ENCODE peak calls at places on chromosomes 2 and 18, in six cellular contexts. G is right lobe of liver, K is heart right ventricle, I is IMR-90, R is hepatocyte, L is spleen. M is an unnamed sample.
A peak's percentile ranks its signal among the peaks of the same experiment; 100 is the strongest.

GRCh38 chr18:28120811-28121210 is 56.1 kb downstream of the CDH2 start:
- DNase-seq in K (no peak), L (no peak), R (no peak), G (no peak), I (no peak), M (no peak)

GRCh38 chr2:241002275-241003046 is 4.0 kb downstream of the SNED1 start:
- DNase-seq in G (no peak), I (no peak), R (no peak), K (no peak), L (peak; percentile 24), M (no peak)

GRCh38 chr18:50886914-50887313 is 8.0 kb downstream of the ME2 start:
- DNase-seq in I (no peak), G (no peak), K (no peak), L (no peak), R (no peak), M (no peak)

GRCh38 chr2:95023222-95023597 is 2.3 kb upstream of the MAL start:
- DNase-seq in I (no peak), G (no peak), R (no peak), L (no peak), K (no peak), M (no peak)

GRCh38 chr2:113842919-113843736 is 46.8 kb upstream of the ACTR3 start:
- DNase-seq in K (no peak), G (no peak), L (no peak), I (peak; percentile 63), R (no peak), M (peak; percentile 88)

GRCh38 chr18:23730850-23731249 is 41.6 kb downstream of the LAMA3 start:
- DNase-seq in I (no peak), L (no peak), R (no peak), K (no peak), G (no peak), M (no peak)

GRCh38 chr2:9824441-9824840 is 18.8 kb upstream of the TAF1B start:
- DNase-seq in R (no peak), I (no peak), G (no peak), L (no peak), K (no peak), M (no peak)

GRCh38 chr18:57869228-57869627 is 66.1 kb upstream of the ATP8B1 start:
- DNase-seq in L (no peak), R (no peak), K (no peak), G (no peak), I (no peak), M (no peak)

GRCh38 chr2:83900859-83901258 is 558.2 kb downstream of the SUCLG1 start:
- DNase-seq in K (no peak), I (peak; percentile 2), G (no peak), R (peak; percentile 6), L (no peak), M (peak; percentile 91)

GRCh38 chr2:208315081-208315788 is 49.2 kb downstream of the PIKFYVE start:
- DNase-seq in I (peak; percentile 42), L (no peak), G (no peak), K (no peak), R (no peak), M (peak; percentile 13)

GRCh38 chr2:65305899-65306298 is 78.3 kb downstream of the ACTR2 start:
- DNase-seq in K (no peak), L (no peak), I (no peak), R (no peak), G (no peak), M (no peak)

GRCh38 chr18:79875531-79875919 is 75.9 kb downstream of the SLC66A2 start:
- DNase-seq in L (peak; percentile 47), G (no peak), I (no peak), K (no peak), R (no peak), M (no peak)

DNA sequence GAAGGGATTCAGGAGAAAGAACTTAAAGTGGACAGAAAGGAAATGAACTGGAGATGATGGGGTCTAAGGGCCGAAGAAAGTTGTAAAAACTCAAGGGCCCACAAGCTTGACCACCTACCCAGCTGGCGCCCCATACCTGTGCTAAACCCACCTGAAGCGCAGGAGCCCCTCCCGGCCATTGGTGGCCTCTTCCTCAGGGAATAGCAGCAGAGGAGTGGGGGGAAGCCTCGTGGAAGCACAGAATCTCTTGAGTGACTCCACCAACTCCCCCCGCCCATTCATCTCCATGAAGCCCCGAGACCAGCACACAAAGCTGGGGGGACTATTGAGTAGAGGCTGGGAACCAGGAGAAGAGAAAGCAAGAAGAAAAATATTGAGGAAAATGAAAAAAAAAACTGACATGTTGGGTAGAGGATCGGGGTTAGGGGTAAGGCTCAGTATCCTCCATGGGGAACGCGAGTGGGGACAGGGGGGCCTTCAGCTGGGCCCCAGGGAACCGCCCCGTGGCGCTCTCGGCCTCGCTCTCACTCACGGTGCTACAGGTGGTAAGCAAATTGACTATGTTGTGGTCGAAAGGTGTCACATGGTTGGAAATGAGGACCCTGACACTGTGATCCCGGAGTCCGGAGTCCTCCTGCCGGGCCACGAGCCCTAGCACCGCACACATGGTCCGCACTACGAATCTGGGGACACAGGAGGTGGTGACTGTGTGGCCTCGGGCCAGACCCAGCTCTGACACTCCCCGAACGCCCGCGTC is 728 bp downstream of the AUP1 start:
- DNase-seq in I (no peak), K (no peak), G (no peak), L (no peak), R (no peak), M (no peak)
- TF ChIP-seq CTCF in I (no peak), K (no peak), G (no peak), L (no peak), R (no peak), M (no peak)

DNA sequence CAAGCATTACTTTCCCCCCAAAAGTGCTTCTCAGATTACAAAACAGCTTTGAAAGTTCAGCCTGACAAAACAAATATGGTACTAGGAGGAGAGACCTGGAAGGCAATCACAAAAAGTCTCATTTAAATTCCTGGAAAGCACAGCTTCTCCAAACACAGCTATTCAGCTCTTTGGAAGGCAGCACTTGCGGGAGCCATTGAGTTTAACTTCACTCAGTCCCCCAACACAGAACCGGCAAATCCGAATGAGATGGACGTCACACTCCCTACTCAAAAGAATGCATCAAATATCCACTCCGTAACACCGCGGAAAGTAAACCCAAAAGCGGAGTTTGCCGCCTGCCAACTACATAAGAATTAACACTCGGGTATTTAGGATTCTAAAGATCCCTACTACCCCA is 641 bp downstream of the ST6GAL2 start:
- DNase-seq in L (no peak), G (no peak), R (no peak), K (no peak), I (no peak), M (no peak)
- H3K4me3 ChIP-seq in L (no peak overlapping the region), G (peak overlapping the region; percentile 28), R (peak overlapping the region; percentile 83), K (peak overlapping the region; percentile 47), I (no peak overlapping the region), M (no peak overlapping the region)

GRCh38 chr2:169808211-169808610 is 9.5 kb downstream of the SSB start:
- DNase-seq in I (peak; percentile 77), K (no peak), G (no peak), R (no peak), L (no peak), M (no peak)
- H3K36me3 ChIP-seq in I (peaks cover 41% of the 10 kb centered on the region), K (peaks cover 95% of the 10 kb centered on the region), G (peaks cover 53% of the 10 kb centered on the region), R (no peaks in the 10 kb centered on the region), L (peaks cover 100% of the 10 kb centered on the region), M (peaks cover 5% of the 10 kb centered on the region)

DNA sequence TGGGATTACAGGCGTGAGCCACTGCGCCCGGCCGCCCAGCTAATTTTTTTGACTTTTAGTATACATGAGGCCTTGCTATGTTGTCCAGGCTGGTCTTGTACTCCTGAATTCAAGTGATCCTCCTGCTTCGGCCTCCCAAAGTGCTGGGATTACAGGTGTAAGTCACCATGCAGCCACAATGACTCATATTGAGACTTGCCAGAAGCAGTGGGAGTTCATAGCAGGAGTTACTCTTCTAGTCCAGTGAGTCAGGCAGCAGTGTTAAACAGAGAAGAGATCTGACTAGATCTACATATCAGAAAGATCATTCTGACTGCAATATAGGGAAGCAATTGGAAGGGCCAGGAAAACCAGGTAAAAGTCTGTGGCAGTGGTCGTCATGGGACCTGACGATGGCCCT is 1.5 kb upstream of the FLACC1 start:
- DNase-seq in R (no peak), I (peak; percentile 92), L (no peak), K (no peak), G (no peak), M (peak; percentile 92)
- TF ChIP-seq CTCF in R (no peak), I (no peak), L (no peak), K (no peak), G (no peak), M (no peak)

GRCh38 chr18:34322365-34323289 is 97.9 kb upstream of the NOL4 start:
- DNase-seq in L (no peak), G (peak; percentile 57), I (peak; percentile 57), R (peak; percentile 86), K (no peak), M (peak; percentile 53)
- H3K4me3 ChIP-seq in L (no peak overlapping the region), G (peak overlapping the region; percentile 19), I (no peak overlapping the region), R (no peak overlapping the region), K (no peak overlapping the region), M (no peak overlapping the region)

GRCh38 chr18:63317982-63318881 is 1.3 kb downstream of the BCL2 start:
- DNase-seq in L (peak; percentile 96), G (peak; percentile 67), I (no peak), R (peak; percentile 61), K (peak; percentile 58), M (peak; percentile 15)

GRCh38 chr18:63314991-63315662 is 4.4 kb downstream of the BCL2 start:
- DNase-seq in R (no peak), I (no peak), K (no peak), L (no peak), G (no peak), M (no peak)

GRCh38 chr18:63317556-63317946 is 2.0 kb downstream of the BCL2 start:
- DNase-seq in G (no peak), R (no peak), L (no peak), I (no peak), K (no peak), M (no peak)

GRCh38 chr18:63315879-63316278 is 3.7 kb downstream of the BCL2 start:
- DNase-seq in L (no peak), K (no peak), R (no peak), G (no peak), I (no peak), M (no peak)

DNA sequence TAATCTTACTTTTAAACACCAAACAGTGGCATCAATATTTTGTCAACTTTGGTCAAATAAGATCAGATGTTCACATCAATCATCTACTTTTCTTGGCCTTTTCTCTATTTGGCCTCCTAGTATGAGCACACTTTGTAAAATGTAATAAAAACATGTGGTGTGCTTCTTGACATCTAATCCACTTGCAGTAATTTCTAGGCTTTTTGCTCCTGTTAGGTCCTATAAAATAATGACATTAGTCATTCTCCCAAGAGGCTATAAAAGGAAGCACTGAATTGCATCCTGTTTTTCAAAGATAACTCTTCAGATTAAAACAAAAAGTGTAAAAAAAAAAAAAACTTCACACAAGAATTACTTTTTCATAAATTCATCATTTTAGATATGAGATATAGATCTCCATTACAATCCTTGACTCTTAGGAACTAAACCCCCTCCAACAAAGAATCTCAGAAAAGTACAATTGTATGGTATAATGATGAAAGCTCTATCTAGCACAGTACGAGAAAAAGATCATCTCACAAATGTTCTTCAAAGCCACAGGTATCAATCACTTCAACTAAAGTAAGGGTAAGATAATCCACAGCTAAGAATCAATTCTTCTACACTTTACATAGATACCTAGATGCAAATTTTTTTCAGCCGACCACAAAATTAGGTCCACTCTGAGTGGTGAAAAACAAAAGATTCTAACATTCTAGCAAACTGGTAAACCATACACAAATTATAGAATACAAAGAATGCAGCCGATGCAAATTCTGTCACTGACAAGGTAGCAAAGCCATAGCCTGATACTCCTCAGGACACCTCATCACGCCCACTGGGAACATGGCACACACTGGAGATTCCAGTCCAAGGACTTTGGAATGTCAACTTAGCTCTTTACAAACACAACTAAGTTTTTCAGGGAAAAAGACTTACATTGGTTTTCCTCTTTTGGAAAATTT is 2.7 kb downstream of the BCL2 start:
- DNase-seq in L (no peak), K (no peak), R (no peak), I (no peak), G (no peak), M (no peak)
- H3K36me3 ChIP-seq in L (no peaks in the 10 kb centered on the region), K (no peaks in the 10 kb centered on the region), R (no peaks in the 10 kb centered on the region), I (no peaks in the 10 kb centered on the region), G (no peaks in the 10 kb centered on the region), M (no peaks in the 10 kb centered on the region)

M was measured in bronchial epithelial cell.